ENCODE peak calls at places on chromosomes 5 and 9, in nine cellular contexts. One of them, this sample, is unnamed.

GRCh38 chr5:147407094-147407681 is 102.7 kb downstream of the DPYSL3 start:
- DNase-seq in KG1: no peak
- DNase-seq in upper lobe of left lung: no peak
- DNase-seq in CD8-positive, alpha-beta memory T cell: no peak
- DNase-seq in left ventricle myocardium superior: no peak
- DNase-seq in mucosa of descending colon: no peak
- DNase-seq in cardiac septum: no peak
- DNase-seq in substantia nigra: no peak
- DNase-seq in HEK293T: no peak
- DNase-seq in this sample: peak

GRCh38 chr5:84535281-84535680 is 150.6 kb upstream of the EDIL3 start:
- DNase-seq in left ventricle myocardium superior: no peak
- DNase-seq in cardiac septum: no peak
- DNase-seq in mucosa of descending colon: no peak
- DNase-seq in CD8-positive, alpha-beta memory T cell: no peak
- DNase-seq in upper lobe of left lung: no peak
- DNase-seq in KG1: no peak
- DNase-seq in HEK293T: no peak
- DNase-seq in substantia nigra: no peak
- DNase-seq in this sample: peak

GRCh38 chr5:176734756-176735342 is 75.5 kb upstream of the UNC5A start:
- DNase-seq in left ventricle myocardium superior: no peak
- DNase-seq in upper lobe of left lung: no peak
- DNase-seq in CD8-positive, alpha-beta memory T cell: peak
- DNase-seq in substantia nigra: no peak
- DNase-seq in KG1: no peak
- DNase-seq in HEK293T: no peak
- DNase-seq in mucosa of descending colon: no peak
- DNase-seq in cardiac septum: no peak
- DNase-seq in this sample: no peak

GRCh38 chr5:147391781-147392180 is 118.1 kb downstream of the DPYSL3 start:
- DNase-seq in HEK293T: peak
- DNase-seq in mucosa of descending colon: no peak
- DNase-seq in left ventricle myocardium superior: no peak
- DNase-seq in CD8-positive, alpha-beta memory T cell: no peak
- DNase-seq in cardiac septum: no peak
- DNase-seq in upper lobe of left lung: no peak
- DNase-seq in KG1: no peak
- DNase-seq in substantia nigra: no peak
- DNase-seq in this sample: peak

GRCh38 chr9:124818431-124819281 is 34.6 kb upstream of the WDR38 start:
- DNase-seq in cardiac septum: no peak
- DNase-seq in upper lobe of left lung: peak
- DNase-seq in mucosa of descending colon: peak
- DNase-seq in left ventricle myocardium superior: no peak
- DNase-seq in CD8-positive, alpha-beta memory T cell: no peak
- DNase-seq in KG1: no peak
- DNase-seq in substantia nigra: no peak
- DNase-seq in HEK293T: peak
- DNase-seq in this sample: peak

GRCh38 chr5:126195410-126196100 is 227.7 kb upstream of the GRAMD2B start:
- DNase-seq in mucosa of descending colon: no peak
- DNase-seq in cardiac septum: no peak
- DNase-seq in substantia nigra: no peak
- DNase-seq in CD8-positive, alpha-beta memory T cell: no peak
- DNase-seq in left ventricle myocardium superior: no peak
- DNase-seq in KG1: no peak
- DNase-seq in upper lobe of left lung: no peak
- DNase-seq in HEK293T: no peak
- DNase-seq in this sample: no peak

GRCh38 chr9:75850459-75851200 is 39.8 kb upstream of the PCSK5 start:
- DNase-seq in upper lobe of left lung: no peak
- DNase-seq in CD8-positive, alpha-beta memory T cell: no peak
- DNase-seq in left ventricle myocardium superior: no peak
- DNase-seq in substantia nigra: no peak
- DNase-seq in KG1: no peak
- DNase-seq in mucosa of descending colon: no peak
- DNase-seq in HEK293T: no peak
- DNase-seq in cardiac septum: no peak
- DNase-seq in this sample: no peak

GRCh38 chr5:117615226-117615625 is 1040.6 kb upstream of the SEMA6A start:
- DNase-seq in mucosa of descending colon: no peak
- DNase-seq in substantia nigra: no peak
- DNase-seq in HEK293T: no peak
- DNase-seq in CD8-positive, alpha-beta memory T cell: no peak
- DNase-seq in KG1: no peak
- DNase-seq in cardiac septum: no peak
- DNase-seq in upper lobe of left lung: no peak
- DNase-seq in left ventricle myocardium superior: no peak
- DNase-seq in this sample: no peak

GRCh38 chr5:175772747-175773533 is 98.4 kb upstream of the CPLX2 start:
- DNase-seq in mucosa of descending colon: no peak
- DNase-seq in substantia nigra: no peak
- DNase-seq in upper lobe of left lung: no peak
- DNase-seq in KG1: no peak
- DNase-seq in CD8-positive, alpha-beta memory T cell: no peak
- DNase-seq in cardiac septum: no peak
- DNase-seq in left ventricle myocardium superior: no peak
- DNase-seq in HEK293T: no peak
- DNase-seq in this sample: no peak

GRCh38 chr5:172926796-172927195 is 32.4 kb upstream of the RPL26L1 start:
- DNase-seq in left ventricle myocardium superior: no peak
- DNase-seq in cardiac septum: no peak
- DNase-seq in HEK293T: no peak
- DNase-seq in mucosa of descending colon: no peak
- DNase-seq in upper lobe of left lung: no peak
- DNase-seq in KG1: no peak
- DNase-seq in CD8-positive, alpha-beta memory T cell: no peak
- DNase-seq in substantia nigra: no peak
- DNase-seq in this sample: no peak

GRCh38 chr9:86909388-86909787 is 37.9 kb downstream of the GAS1 start:
- DNase-seq in substantia nigra: no peak
- DNase-seq in upper lobe of left lung: no peak
- DNase-seq in KG1: no peak
- DNase-seq in mucosa of descending colon: no peak
- DNase-seq in left ventricle myocardium superior: no peak
- DNase-seq in CD8-positive, alpha-beta memory T cell: no peak
- DNase-seq in cardiac septum: no peak
- DNase-seq in HEK293T: no peak
- DNase-seq in this sample: peak

GRCh38 chr5:153222956-153223355 is 267.5 kb upstream of the GRIA1 start:
- DNase-seq in mucosa of descending colon: no peak
- DNase-seq in left ventricle myocardium superior: no peak
- DNase-seq in cardiac septum: no peak
- DNase-seq in substantia nigra: no peak
- DNase-seq in CD8-positive, alpha-beta memory T cell: no peak
- DNase-seq in KG1: no peak
- DNase-seq in HEK293T: no peak
- DNase-seq in upper lobe of left lung: no peak
- DNase-seq in this sample: peak

GRCh38 chr5:127858116-127858784 is 155.1 kb downstream of the CCDC192 start:
- DNase-seq in CD8-positive, alpha-beta memory T cell: no peak
- DNase-seq in left ventricle myocardium superior: peak
- DNase-seq in KG1: no peak
- DNase-seq in mucosa of descending colon: no peak
- DNase-seq in upper lobe of left lung: no peak
- DNase-seq in HEK293T: no peak
- DNase-seq in substantia nigra: no peak
- DNase-seq in cardiac septum: no peak
- DNase-seq in this sample: peak

GRCh38 chr9:98887918-98888510 is 55.7 kb upstream of the COL15A1 start:
- DNase-seq in cardiac septum: no peak
- DNase-seq in left ventricle myocardium superior: no peak
- DNase-seq in CD8-positive, alpha-beta memory T cell: no peak
- DNase-seq in upper lobe of left lung: no peak
- DNase-seq in HEK293T: no peak
- DNase-seq in mucosa of descending colon: no peak
- DNase-seq in substantia nigra: no peak
- DNase-seq in KG1: no peak
- DNase-seq in this sample: no peak

GRCh38 chr9:109329274-109330258 is 8.7 kb upstream of the EPB41L4B start:
- DNase-seq in left ventricle myocardium superior: peak
- DNase-seq in mucosa of descending colon: peak
- DNase-seq in KG1: no peak
- DNase-seq in CD8-positive, alpha-beta memory T cell: no peak
- DNase-seq in cardiac septum: no peak
- DNase-seq in substantia nigra: no peak
- DNase-seq in HEK293T: peak
- DNase-seq in upper lobe of left lung: peak
- DNase-seq in this sample: peak

GRCh38 chr5:119212026-119212425 is 141.1 kb downstream of the DMXL1 start:
- DNase-seq in mucosa of descending colon: no peak
- DNase-seq in left ventricle myocardium superior: no peak
- DNase-seq in cardiac septum: no peak
- DNase-seq in CD8-positive, alpha-beta memory T cell: no peak
- DNase-seq in KG1: no peak
- DNase-seq in HEK293T: no peak
- DNase-seq in upper lobe of left lung: no peak
- DNase-seq in substantia nigra: no peak
- DNase-seq in this sample: no peak

GRCh38 chr9:93708987-93709302 is 132.6 kb downstream of the PHF2 start:
- DNase-seq in CD8-positive, alpha-beta memory T cell: no peak
- DNase-seq in KG1: no peak
- DNase-seq in HEK293T: no peak
- DNase-seq in substantia nigra: no peak
- DNase-seq in left ventricle myocardium superior: no peak
- DNase-seq in cardiac septum: peak
- DNase-seq in mucosa of descending colon: no peak
- DNase-seq in upper lobe of left lung: no peak
- DNase-seq in this sample: no peak

GRCh38 chr9:3177921-3178320 is 334.0 kb upstream of the PUM3 start:
- DNase-seq in cardiac septum: no peak
- DNase-seq in left ventricle myocardium superior: no peak
- DNase-seq in substantia nigra: no peak
- DNase-seq in upper lobe of left lung: no peak
- DNase-seq in KG1: no peak
- DNase-seq in mucosa of descending colon: no peak
- DNase-seq in HEK293T: no peak
- DNase-seq in CD8-positive, alpha-beta memory T cell: no peak
- DNase-seq in this sample: peak

GRCh38 chr9:111412280-111412679 is 71.9 kb downstream of the ECPAS start:
- DNase-seq in substantia nigra: peak
- DNase-seq in upper lobe of left lung: no peak
- DNase-seq in mucosa of descending colon: no peak
- DNase-seq in CD8-positive, alpha-beta memory T cell: no peak
- DNase-seq in cardiac septum: no peak
- DNase-seq in HEK293T: no peak
- DNase-seq in left ventricle myocardium superior: no peak
- DNase-seq in KG1: no peak
- DNase-seq in this sample: no peak

GRCh38 chr5:180628211-180628610 is 21.2 kb downstream of the FLT4 start:
- DNase-seq in CD8-positive, alpha-beta memory T cell: no peak
- DNase-seq in HEK293T: no peak
- DNase-seq in cardiac septum: no peak
- DNase-seq in left ventricle myocardium superior: no peak
- DNase-seq in substantia nigra: no peak
- DNase-seq in KG1: no peak
- DNase-seq in upper lobe of left lung: no peak
- DNase-seq in mucosa of descending colon: no peak
- DNase-seq in this sample: no peak

GRCh38 chr9:136901516-136902258 is 15.4 kb downstream of the TRAF2 start:
- DNase-seq in substantia nigra: no peak
- DNase-seq in left ventricle myocardium superior: peak
- DNase-seq in CD8-positive, alpha-beta memory T cell: peak
- DNase-seq in cardiac septum: no peak
- DNase-seq in HEK293T: no peak
- DNase-seq in upper lobe of left lung: peak
- DNase-seq in KG1: no peak
- DNase-seq in mucosa of descending colon: peak
- DNase-seq in this sample: peak

GRCh38 chr9:121395558-121395957 is 25.5 kb upstream of the STOM start:
- DNase-seq in substantia nigra: no peak
- DNase-seq in upper lobe of left lung: no peak
- DNase-seq in KG1: no peak
- DNase-seq in cardiac septum: no peak
- DNase-seq in HEK293T: no peak
- DNase-seq in CD8-positive, alpha-beta memory T cell: no peak
- DNase-seq in mucosa of descending colon: no peak
- DNase-seq in left ventricle myocardium superior: no peak
- DNase-seq in this sample: no peak

GRCh38 chr5:132003170-132003744 is 8.2 kb downstream of the ACSL6 start:
- DNase-seq in upper lobe of left lung: no peak
- DNase-seq in left ventricle myocardium superior: peak
- DNase-seq in substantia nigra: peak
- DNase-seq in CD8-positive, alpha-beta memory T cell: no peak
- DNase-seq in mucosa of descending colon: peak
- DNase-seq in KG1: no peak
- DNase-seq in HEK293T: no peak
- DNase-seq in cardiac septum: no peak
- DNase-seq in this sample: peak

This sample was measured in fibroblast of lung.